ENCODE peak calls at places on chromosomes 6 and 20, in six cellular contexts. One of them, this sample, is unnamed.

GRCh38 chr6:137884428-137884827 is 17.4 kb downstream of the TNFAIP3 start:
- DNase-seq in NCI-H1105: no peak
- DNase-seq in GM20000: no peak
- DNase-seq in fibroblast of lung: no peak
- DNase-seq in ELF-1: no peak
- DNase-seq in cardiac fibroblast: peak
- DNase-seq in this sample: no peak

GRCh38 chr6:125985967-125986294 is 409 bp upstream of the TRMT11 start:
- DNase-seq in NCI-H1105: no peak
- DNase-seq in cardiac fibroblast: no peak
- DNase-seq in fibroblast of lung: no peak
- DNase-seq in GM20000: no peak
- DNase-seq in ELF-1: no peak
- DNase-seq in this sample: no peak

GRCh38 chr6:88763160-88763559 is 200.3 kb downstream of the RNGTT start:
- DNase-seq in cardiac fibroblast: peak
- DNase-seq in ELF-1: no peak
- DNase-seq in NCI-H1105: no peak
- DNase-seq in fibroblast of lung: no peak
- DNase-seq in GM20000: no peak
- DNase-seq in this sample: no peak

GRCh38 chr20:1374246-1374645 is 18.6 kb downstream of the FKBP1A start:
- DNase-seq in ELF-1: no peak
- DNase-seq in cardiac fibroblast: peak
- DNase-seq in GM20000: no peak
- DNase-seq in fibroblast of lung: no peak
- DNase-seq in NCI-H1105: no peak
- DNase-seq in this sample: no peak

GRCh38 chr6:56911847-56912246 is 43.1 kb upstream of the BEND6 start:
- DNase-seq in NCI-H1105: no peak
- DNase-seq in GM20000: no peak
- DNase-seq in fibroblast of lung: peak
- DNase-seq in cardiac fibroblast: peak
- DNase-seq in ELF-1: peak
- DNase-seq in this sample: no peak

GRCh38 chr6:169961772-169962561 is 210.5 kb downstream of the ERMARD start:
- DNase-seq in cardiac fibroblast: no peak
- DNase-seq in GM20000: no peak
- DNase-seq in ELF-1: peak
- DNase-seq in fibroblast of lung: no peak
- DNase-seq in NCI-H1105: no peak
- DNase-seq in this sample: peak

GRCh38 chr6:110682460-110682853 is 132.8 kb downstream of the CDK19 start:
- DNase-seq in fibroblast of lung: peak
- DNase-seq in NCI-H1105: peak
- DNase-seq in cardiac fibroblast: peak
- DNase-seq in ELF-1: peak
- DNase-seq in GM20000: peak
- DNase-seq in this sample: peak

GRCh38 chr6:9101920-9102319 is 666.6 kb upstream of the SLC35B3 start:
- DNase-seq in ELF-1: no peak
- DNase-seq in fibroblast of lung: no peak
- DNase-seq in NCI-H1105: no peak
- DNase-seq in GM20000: no peak
- DNase-seq in cardiac fibroblast: no peak
- DNase-seq in this sample: no peak

GRCh38 chr6:84453499-84453898 is 226.1 kb upstream of the CEP162 start:
- DNase-seq in NCI-H1105: no peak
- DNase-seq in GM20000: no peak
- DNase-seq in fibroblast of lung: no peak
- DNase-seq in ELF-1: no peak
- DNase-seq in cardiac fibroblast: peak
- DNase-seq in this sample: no peak

This sample was measured in iPS-NIHi11.